ENCODE peak calls at places on chromosomes 16 and 17, in four cellular contexts. D is H1, F is HCT116, V is K562. O is an unnamed sample.
A peak's percentile ranks its signal among the peaks of the same experiment; 100 is the strongest.

GRCh38 chr17:75601057-75601987 is 13.7 kb downstream of the MYO15B start:
- DNase-seq in V (peak; percentile 86), F (peak; percentile 96), D (peak; percentile 47), O (no peak)

GRCh38 chr17:10198509-10199249 is at the start of gene GAS7:
- DNase-seq in D (no peak), V (peak; percentile 11), F (no peak), O (peak; percentile 44)

GRCh38 chr16:19304670-19305240 is 19.2 kb downstream of the CLEC19A start:
- DNase-seq in F (no peak), D (no peak), V (no peak), O (no peak)

GRCh38 chr17:6468051-6468790 is 24.0 kb downstream of the PIMREG start:
- DNase-seq in V (no peak), D (no peak), F (no peak), O (no peak)

GRCh38 chr17:45332989-45333701 is 16.3 kb upstream of the MAP3K14 start:
- DNase-seq in F (no peak), V (peak; percentile 77), D (no peak), O (no peak)

GRCh38 chr17:48492401-48493298 is 38.2 kb downstream of the HOXB1 start:
- DNase-seq in F (no peak), D (no peak), V (peak; percentile 87), O (peak; percentile 83)

GRCh38 chr16:12695454-12695853 is 108.2 kb downstream of the CPPED1 start:
- DNase-seq in F (no peak), D (no peak), V (no peak), O (peak; percentile 65)

GRCh38 chr17:76232342-76232741 is 8.0 kb downstream of the RNF157 start:
- DNase-seq in V (no peak), F (no peak), D (no peak), O (no peak)

GRCh38 chr17:77246110-77247047 is 105.6 kb downstream of the SEC14L1 start:
- DNase-seq in F (no peak), V (no peak), D (no peak), O (no peak)

GRCh38 chr17:36612323-36612722 is 10.9 kb downstream of the MRM1 start:
- DNase-seq in F (no peak), D (no peak), V (no peak), O (no peak)

GRCh38 chr16:89096768-89097527 is 3.3 kb downstream of the ACSF3 start:
- DNase-seq in F (no peak), D (no peak), V (no peak), O (no peak)

GRCh38 chr16:19375561-19376158 is 42.0 kb upstream of the TMC5 start:
- DNase-seq in F (peak; percentile 60), D (peak; percentile 2), V (peak; percentile 70), O (peak; percentile 65)

GRCh38 chr16:58269526-58269925 is 25.3 kb downstream of the PRSS54 start:
- DNase-seq in F (no peak), D (no peak), V (no peak), O (no peak)

GRCh38 chr16:813204-813915 is 12.8 kb upstream of the GNG13 start:
- DNase-seq in F (no peak), D (no peak), V (peak; percentile 88), O (peak; percentile 43)

GRCh38 chr17:35486920-35487727 is 38.6 kb upstream of the SLFN13 start:
- DNase-seq in V (no peak), D (no peak), F (no peak), O (no peak)

GRCh38 chr16:81899601-81900000 is 111.7 kb downstream of the SDR42E1 start:
- DNase-seq in V (no peak), D (no peak), F (no peak), O (no peak)

GRCh38 chr17:79217473-79218135 is 143.0 kb downstream of the ENGASE start:
- DNase-seq in F (no peak), V (no peak), D (no peak), O (no peak)

GRCh38 chr17:33962857-33963655 is 292.0 kb upstream of the CCL2 start:
- DNase-seq in F (no peak), D (no peak), V (no peak), O (no peak)

GRCh38 chr16:88882358-88883030 is 16.0 kb upstream of the PABPN1L start:
- DNase-seq in F (peak; percentile 36), V (peak; percentile 85), D (no peak), O (peak; percentile 85)

GRCh38 chr17:28320215-28321061 is 1.4 kb downstream of the TMEM97 start:
- DNase-seq in D (no peak), F (no peak), V (no peak), O (no peak)

GRCh38 chr17:28317099-28317964 is 1.7 kb upstream of the TMEM97 start:
- DNase-seq in F (no peak), V (peak; percentile 35), D (no peak), O (no peak)

GRCh38 chr17:28318759-28319660 is at the start of gene TMEM97:
- DNase-seq in D (peak; percentile 73), F (peak; percentile 90), V (peak; percentile 96), O (peak; percentile 99)

GRCh38 chr17:28315846-28316705 is 2.9 kb upstream of the TMEM97 start:
- DNase-seq in F (no peak), D (no peak), V (no peak), O (no peak)

GRCh38 chr17:28317965-28318758 is 838 bp upstream of the TMEM97 start:
- DNase-seq in F (no peak), V (peak; percentile 61), D (no peak), O (peak; percentile 18)
- TF ChIP-seq JUND in F (no peak), V (no peak), D (no peak), O (no peak)

DNA sequence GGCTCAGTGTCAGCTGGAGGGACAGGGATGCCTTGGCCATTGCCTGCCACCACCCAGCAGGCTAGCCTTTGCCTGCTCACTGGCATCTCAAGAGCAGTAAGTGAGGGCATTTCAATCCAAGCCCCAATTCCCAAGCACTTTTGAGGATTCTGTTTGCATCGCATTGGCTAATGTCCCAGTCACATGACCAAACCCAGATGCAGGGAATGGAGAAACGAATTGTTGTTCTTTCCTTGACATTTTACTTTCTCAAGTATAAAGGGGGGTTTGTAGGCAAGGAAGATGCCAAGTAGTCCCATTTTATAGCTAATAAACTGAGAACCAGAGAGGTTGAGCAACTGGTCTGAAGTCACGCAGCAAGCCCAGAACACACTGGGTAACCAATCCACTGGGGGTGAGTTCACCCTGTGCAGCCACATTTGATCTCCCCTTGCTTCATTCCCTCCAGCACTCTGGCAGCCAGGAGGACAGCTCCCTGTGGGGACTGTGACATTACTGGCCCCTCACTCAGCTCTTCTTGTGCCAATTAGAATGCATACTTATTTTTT is 193.8 kb upstream of the CACNG3 start:
- DNase-seq in D (no peak), V (no peak), F (no peak), O (no peak)
- TF ChIP-seq JUND in D (no peak), V (no peak), F (no peak), O (no peak)

DNA sequence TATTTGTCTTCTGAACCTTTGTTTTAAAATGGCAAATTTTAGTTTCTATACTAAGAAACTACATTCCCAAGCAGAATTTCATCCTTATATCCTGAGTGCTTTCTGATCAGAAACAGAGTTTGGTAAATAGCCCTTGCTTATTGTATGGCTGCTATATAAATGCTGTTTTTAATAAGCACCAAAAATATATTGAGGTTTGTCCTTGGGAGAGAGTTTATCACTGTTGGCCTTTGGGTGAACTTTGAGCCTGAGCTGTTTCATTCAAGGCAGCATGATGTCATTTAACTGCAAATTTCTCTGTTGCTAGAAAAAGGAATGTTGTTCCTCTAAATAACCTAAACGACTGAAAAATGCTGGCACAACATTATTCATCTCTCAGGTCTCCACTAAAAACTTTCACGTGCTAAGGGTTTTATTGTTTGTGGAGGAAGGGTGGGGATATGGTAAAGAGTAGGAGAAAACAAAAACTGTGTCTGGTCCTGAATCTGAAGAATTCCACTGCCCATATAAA is 334.3 kb upstream of the TBX2 start:
- DNase-seq in V (no peak), D (no peak), F (no peak), O (no peak)
- TF ChIP-seq JUND in V (no peak), D (no peak), F (no peak), O (no peak)

DNA sequence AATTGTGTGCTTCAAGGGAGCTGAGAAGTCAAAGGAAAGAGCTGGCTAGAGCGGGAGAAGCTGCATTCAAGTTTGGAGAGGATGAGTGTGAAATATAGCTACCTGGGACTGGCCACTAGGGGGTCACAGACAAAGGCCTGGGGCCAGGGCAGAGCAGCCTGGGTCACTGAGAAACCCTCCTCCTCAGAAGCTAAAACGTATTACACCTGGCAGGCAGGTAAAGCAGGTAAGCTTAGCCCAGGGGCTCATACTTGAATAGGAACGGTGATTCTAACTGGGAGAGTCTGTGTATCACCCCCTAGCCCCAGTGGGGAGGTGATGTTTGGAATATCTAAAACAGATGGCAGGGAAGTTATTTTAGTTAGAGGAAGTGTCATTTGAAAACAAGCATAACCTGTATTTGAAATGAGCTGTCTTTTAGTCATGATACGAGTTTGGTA is 6.8 kb downstream of the KRT37 start:
- DNase-seq in V (peak; percentile 54), D (no peak), F (no peak), O (no peak)
- TF ChIP-seq JUND in V (no peak), D (no peak), F (no peak), O (no peak)

DNA sequence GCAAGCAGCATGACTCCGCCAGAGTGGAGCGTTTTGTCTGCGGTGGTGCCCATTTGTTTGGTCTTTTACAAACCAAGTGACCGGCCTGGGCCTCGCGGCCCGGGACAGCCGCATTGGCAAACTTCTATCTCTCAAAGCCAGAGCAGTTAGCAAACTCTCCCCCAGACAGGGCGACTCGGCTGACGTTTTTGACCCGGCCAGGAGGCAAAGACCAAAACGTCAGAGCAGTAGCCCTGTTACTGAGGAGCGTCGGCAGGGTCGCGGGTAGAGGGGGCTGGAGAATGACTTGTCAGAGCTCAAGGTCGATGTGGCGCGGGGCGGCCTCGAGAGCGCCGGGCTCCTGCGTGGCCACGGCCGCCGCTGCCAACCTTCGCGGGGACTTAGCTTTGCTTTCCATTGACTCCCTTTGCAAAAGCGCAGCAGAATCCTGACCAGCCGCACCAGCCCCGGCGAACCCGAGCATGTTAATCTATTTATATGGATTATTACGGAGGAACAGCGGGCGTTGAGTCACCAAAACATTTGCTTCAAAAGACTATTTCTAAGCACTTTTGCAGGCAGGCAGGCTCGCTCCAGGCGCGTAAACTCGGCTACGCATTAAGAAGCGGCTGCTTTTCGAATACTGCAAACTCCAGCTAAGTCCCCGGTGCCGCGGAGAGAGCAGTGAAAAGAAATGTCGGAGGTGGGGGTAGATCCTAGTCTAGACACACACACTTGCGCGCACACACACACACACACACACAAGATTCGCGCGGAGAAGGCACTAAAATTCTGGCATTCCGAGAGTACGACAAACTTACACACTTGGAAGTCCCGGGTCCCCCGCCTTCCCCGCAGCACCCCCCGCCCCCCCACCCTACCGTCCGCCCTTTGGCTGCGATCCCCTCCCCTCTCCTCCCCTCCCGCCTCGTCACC is 600 bp upstream of the SOX9 start:
- DNase-seq in F (peak; percentile 64), V (no peak), D (no peak), O (peak; percentile 54)
- TF ChIP-seq JUND in F (no peak), V (no peak), D (no peak), O (no peak)

GRCh38 chr16:65781363-65781762 is 585.1 kb upstream of the CDH5 start:
- DNase-seq in D (no peak), F (no peak), V (peak; percentile 20), O (no peak)
- TF ChIP-seq JUND in D (no peak), F (no peak), V (peak; percentile 55), O (no peak)

GRCh38 chr16:66899310-66899944 is 19.1 kb downstream of the PDP2 start:
- DNase-seq in V (no peak), F (no peak), D (no peak), O (no peak)

GRCh38 chr16:66901626-66902025 is 17.1 kb downstream of the CDH16 start:
- DNase-seq in V (no peak), D (no peak), F (no peak), O (no peak)

GRCh38 chr16:66900721-66901441 is 17.8 kb downstream of the CDH16 start:
- DNase-seq in V (peak; percentile 93), F (no peak), D (no peak), O (no peak)

GRCh38 chr16:66898933-66899309 is 18.6 kb downstream of the PDP2 start:
- DNase-seq in F (no peak), V (no peak), D (no peak), O (no peak)

GRCh38 chr16:66899945-66900688 is 18.6 kb downstream of the CDH16 start:
- DNase-seq in V (peak; percentile 85), F (no peak), D (no peak), O (no peak)
- TF ChIP-seq JUND in V (peak; percentile 100), F (no peak), D (peak; percentile 54), O (no peak)